ENCODE peak calls at places on chromosomes 1 and 21, in five cellular contexts. D is substantia nigra, Y is tibial artery, L is dorsolateral prefrontal cortex, X is prostate gland. Q is an unnamed sample.

GRCh38 chr1:22122273-22123070 is 20.4 kb downstream of the WNT4 start:
- DNase-seq in D (no peak), Y (no peak), L (peak; percentile 52), X (no peak), Q (no peak)

GRCh38 chr1:23524716-23525401 is 6.2 kb downstream of the E2F2 start:
- DNase-seq in D (no peak), Y (no peak), L (no peak), X (no peak), Q (no peak)

GRCh38 chr1:2863149-2863963 is 61.9 kb upstream of the TTC34 start:
- DNase-seq in D (no peak), Y (no peak), L (no peak), X (no peak), Q (no peak)

GRCh38 chr1:13661539-13661938 is 38.4 kb upstream of the PRDM2 start:
- DNase-seq in D (no peak), Y (no peak), L (no peak), X (no peak), Q (no peak)

GRCh38 chr1:27623327-27624212 is 11.4 kb downstream of the FGR start:
- DNase-seq in D (no peak), Y (no peak), L (no peak), X (no peak), Q (no peak)

GRCh38 chr21:46100020-46100419 is 2.1 kb downstream of the COL6A2 start:
- DNase-seq in D (no peak), Y (no peak), L (no peak), X (no peak), Q (no peak)

GRCh38 chr1:36481771-36482723 is 666 bp downstream of the CSF3R start:
- DNase-seq in D (no peak), Y (no peak), L (no peak), X (no peak), Q (no peak)

GRCh38 chr1:100928128-100928527 is 32.2 kb downstream of the SLC30A7 start:
- DNase-seq in D (no peak), Y (no peak), L (no peak), X (no peak), Q (no peak)

GRCh38 chr1:180542530-180543171 is 16.1 kb upstream of the OVAAL start:
- DNase-seq in D (no peak), Y (no peak), L (no peak), X (no peak), Q (no peak)

GRCh38 chr1:43011020-43011419 is 52.4 kb upstream of the SLC2A1 start:
- DNase-seq in D (no peak), Y (no peak), L (no peak), X (no peak), Q (no peak)

GRCh38 chr1:221712198-221712684 is 29.6 kb downstream of the DUSP10 start:
- DNase-seq in D (no peak), Y (no peak), L (no peak), X (no peak), Q (no peak)

GRCh38 chr21:33433425-33434114 is 30.4 kb downstream of the IFNGR2 start:
- DNase-seq in D (no peak), Y (peak; percentile 50), L (no peak), X (no peak), Q (no peak)

GRCh38 chr1:229538945-229539344 is 19.6 kb downstream of the ABCB10 start:
- DNase-seq in D (no peak), Y (no peak), L (no peak), X (no peak), Q (no peak)

GRCh38 chr1:179305450-179305849 is 11.9 kb downstream of the SOAT1 start:
- DNase-seq in D (no peak), Y (no peak), L (no peak), X (no peak), Q (no peak)

GRCh38 chr1:193406901-193407300 is 220.5 kb upstream of the B3GALT2 start:
- DNase-seq in D (no peak), Y (no peak), L (no peak), X (no peak), Q (no peak)

GRCh38 chr1:24745711-24746582 is 700 bp downstream of the CLIC4 start:
- DNase-seq in D (no peak), Y (peak; percentile 89), L (no peak), X (peak; percentile 68), Q (peak; percentile 58)

GRCh38 chr1:227728059-227728891 is 6.8 kb downstream of the JMJD4 start:
- DNase-seq in D (no peak), Y (peak; percentile 47), L (no peak), X (peak; percentile 84), Q (peak; percentile 84)

GRCh38 chr1:227729144-227729880 is 5.8 kb downstream of the JMJD4 start:
- DNase-seq in D (no peak), Y (no peak), L (no peak), X (no peak), Q (no peak)

GRCh38 chr1:227729881-227730629 is 5.0 kb downstream of the JMJD4 start:
- DNase-seq in D (no peak), Y (peak; percentile 15), L (peak; percentile 67), X (no peak), Q (no peak)

GRCh38 chr1:227726924-227727599 is 8.0 kb downstream of the JMJD4 start:
- DNase-seq in D (no peak), Y (no peak), L (no peak), X (no peak), Q (no peak)

GRCh38 chr1:227728892-227729143 is 6.3 kb downstream of the JMJD4 start:
- DNase-seq in D (no peak), Y (no peak), L (no peak), X (no peak), Q (no peak)
- H3K27ac ChIP-seq in D (peak overlapping the region; percentile 38), Y (peak overlapping the region; percentile 71), L (no peak overlapping the region), X (peak overlapping the region; percentile 65), Q (peak overlapping the region; percentile 85)

GRCh38 chr1:94142022-94142421 is 21.1 kb upstream of the ABCA4 start:
- DNase-seq in D (no peak), Y (no peak), L (no peak), X (no peak), Q (no peak)

GRCh38 chr1:94143173-94143808 is 22.3 kb upstream of the ABCA4 start:
- DNase-seq in D (no peak), Y (no peak), L (no peak), X (no peak), Q (no peak)

GRCh38 chr1:94144836-94145235 is 23.9 kb upstream of the ABCA4 start:
- DNase-seq in D (no peak), Y (no peak), L (no peak), X (no peak), Q (no peak)

GRCh38 chr1:94143809-94144176 is 22.8 kb upstream of the ABCA4 start:
- DNase-seq in D (no peak), Y (no peak), L (no peak), X (no peak), Q (no peak)

DNA sequence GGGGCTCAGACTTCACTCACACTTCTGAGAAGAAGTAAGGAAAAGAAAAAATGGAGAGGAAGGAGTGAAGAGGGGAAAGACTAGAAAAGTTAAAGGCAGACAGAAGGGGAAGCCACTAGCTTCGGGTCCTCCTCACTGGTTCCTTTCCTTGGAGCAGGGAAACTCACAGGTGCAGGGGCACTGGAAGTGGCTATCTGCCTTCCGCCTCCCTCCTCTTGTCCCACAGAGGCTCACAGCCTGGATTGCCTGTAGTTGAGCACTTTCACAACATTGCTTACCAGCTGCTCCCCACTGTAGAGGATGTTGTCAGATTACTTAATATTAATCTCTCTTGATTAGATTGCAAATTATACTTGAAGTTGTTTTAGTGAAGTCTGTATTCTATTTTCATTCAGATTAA is 21.6 kb upstream of the ABCA4 start:
- DNase-seq in D (no peak), Y (no peak), L (no peak), X (no peak), Q (no peak)
- H3K27ac ChIP-seq in D (no peak overlapping the region), Y (peak overlapping the region; percentile 5), L (no peak overlapping the region), X (no peak overlapping the region), Q (peak overlapping the region; percentile 54)

GRCh38 chr1:7185721-7186120 is 400.5 kb downstream of the CAMTA1 start:
- DNase-seq in D (no peak), Y (no peak), L (no peak), X (no peak), Q (no peak)

GRCh38 chr1:7187121-7187510 is 401.9 kb downstream of the CAMTA1 start:
- DNase-seq in D (no peak), Y (no peak), L (no peak), X (no peak), Q (no peak)

GRCh38 chr1:7192453-7192852 is 407.2 kb downstream of the CAMTA1 start:
- DNase-seq in D (no peak), Y (no peak), L (no peak), X (no peak), Q (no peak)

GRCh38 chr1:7186382-7187120 is 401.3 kb downstream of the CAMTA1 start:
- DNase-seq in D (no peak), Y (no peak), L (no peak), X (no peak), Q (no peak)

DNA sequence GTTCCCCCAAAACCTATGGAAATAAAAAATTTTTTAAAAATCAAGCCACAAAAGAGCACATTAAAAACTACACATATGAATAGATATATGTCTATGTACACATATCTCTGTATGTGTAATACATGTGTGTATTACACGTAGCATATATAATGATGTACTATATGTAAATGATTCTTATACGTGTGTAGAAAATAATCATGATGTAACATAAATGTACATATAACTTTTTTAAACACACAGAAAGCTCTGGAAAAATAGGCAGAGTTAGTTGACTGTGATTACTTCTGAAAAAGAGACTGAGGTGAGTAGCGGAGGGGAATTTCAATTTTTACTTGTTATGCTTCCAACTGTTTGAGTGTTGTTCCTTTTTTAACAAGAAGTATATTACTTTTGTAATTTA is 405.0 kb downstream of the CAMTA1 start:
- DNase-seq in D (no peak), Y (no peak), L (no peak), X (no peak), Q (no peak)
- H3K27ac ChIP-seq in D (no peak overlapping the region), Y (no peak overlapping the region), L (no peak overlapping the region), X (no peak overlapping the region), Q (no peak overlapping the region)

GRCh38 chr1:184535191-184535970 is 148.6 kb downstream of the C1orf21 start:
- DNase-seq in D (no peak), Y (no peak), L (no peak), X (no peak), Q (no peak)
- H3K27ac ChIP-seq in D (no peak overlapping the region), Y (peak overlapping the region; percentile 47), L (no peak overlapping the region), X (peak overlapping the region; percentile 53), Q (peak overlapping the region; percentile 73)

GRCh38 chr1:205782627-205783470 is 7.6 kb upstream of the RAB29 start:
- DNase-seq in D (no peak), Y (no peak), L (no peak), X (no peak), Q (no peak)

GRCh38 chr1:205787287-205787916 is 12.1 kb upstream of the RAB29 start:
- DNase-seq in D (no peak), Y (no peak), L (no peak), X (no peak), Q (no peak)

GRCh38 chr1:205780335-205780734 is 5.1 kb upstream of the RAB29 start:
- DNase-seq in D (no peak), Y (no peak), L (no peak), X (no peak), Q (no peak)

GRCh38 chr1:205786599-205786998 is 11.3 kb upstream of the RAB29 start:
- DNase-seq in D (no peak), Y (no peak), L (no peak), X (no peak), Q (no peak)

DNA sequence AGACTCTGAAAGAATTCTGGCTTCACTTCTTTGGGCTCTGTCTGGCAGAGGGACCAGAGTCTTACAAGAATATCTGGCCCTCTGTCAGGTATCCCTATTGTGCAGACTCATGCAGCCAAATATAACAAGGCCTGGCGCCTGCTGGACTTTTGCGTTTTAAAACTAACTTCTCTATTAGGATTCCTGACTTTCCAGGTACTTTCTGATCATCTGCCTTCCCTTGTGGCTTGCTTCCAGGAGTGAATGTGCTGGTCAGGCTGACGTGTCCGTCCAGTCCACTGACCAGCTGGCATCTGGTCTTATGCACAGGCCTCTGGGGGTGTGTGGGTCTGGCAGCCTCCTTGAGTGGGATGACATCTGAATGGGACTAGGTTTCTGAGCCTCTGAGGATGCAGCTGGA is 8.6 kb upstream of the RAB29 start:
- DNase-seq in D (no peak), Y (peak; percentile 75), L (no peak), X (peak; percentile 14), Q (no peak)
- H3K27ac ChIP-seq in D (no peak overlapping the region), Y (peak overlapping the region; percentile 77), L (no peak overlapping the region), X (peak overlapping the region; percentile 66), Q (peak overlapping the region; percentile 78)

Q was measured in heart right ventricle.